ENCODE peak calls at places on chromosomes 12 and 14, in nine cellular contexts. C, O, W, D, S, K, V, G and M are unnamed samples.

GRCh38 chr12:68393398-68393797 is 61.2 kb upstream of the MDM1 start:
- DNase-seq in K (no peak), V (no peak), S (no peak), O (no peak), C (no peak), D (no peak), G (no peak), W (peak; percentile 6), M (no peak)

GRCh38 chr14:97584528-97584927 is 787.3 kb downstream of the VRK1 start:
- DNase-seq in C (no peak), O (no peak), G (no peak), D (no peak), V (no peak), W (no peak), K (no peak), S (no peak), M (no peak)

GRCh38 chr12:120680165-120680738 is 6.7 kb upstream of the MLEC start:
- DNase-seq in W (no peak), S (no peak), K (no peak), G (no peak), D (no peak), O (no peak), C (no peak), V (no peak), M (no peak)

GRCh38 chr14:99263564-99264330 is 8.2 kb downstream of the BCL11B start:
- DNase-seq in W (no peak), O (no peak), C (no peak), V (no peak), K (no peak), D (no peak), G (no peak), S (no peak), M (no peak)

GRCh38 chr12:55515696-55516095 is 23.5 kb downstream of the OR6C68 start:
- DNase-seq in O (no peak), G (no peak), D (no peak), C (no peak), S (peak; percentile 2), K (no peak), W (no peak), V (no peak), M (no peak)

GRCh38 chr12:38904932-38905479 is 385 bp downstream of the CPNE8 start:
- DNase-seq in O (peak; percentile 96), S (peak; percentile 91), G (peak; percentile 10), W (peak; percentile 64), C (peak; percentile 90), D (peak; percentile 85), V (peak; percentile 48), K (peak; percentile 41), M (peak; percentile 91)

GRCh38 chr12:55829967-55830600 is 697 bp upstream of the DNAJC14 start:
- DNase-seq in W (peak; percentile 70), S (peak; percentile 24), D (no peak), K (peak; percentile 40), V (no peak), O (peak; percentile 89), G (no peak), C (peak; percentile 44), M (peak; percentile 84)

GRCh38 chr12:68364893-68365725 is 32.9 kb upstream of the MDM1 start:
- DNase-seq in D (peak; percentile 99), K (peak; percentile 86), G (peak; percentile 98), V (peak; percentile 66), W (peak; percentile 90), C (peak; percentile 92), S (peak; percentile 76), O (peak; percentile 97), M (peak; percentile 96)

GRCh38 chr12:3727354-3727753 is 25.6 kb downstream of the CRACR2A start:
- DNase-seq in W (no peak), D (no peak), K (no peak), V (no peak), O (no peak), S (no peak), C (no peak), G (no peak), M (no peak)

GRCh38 chr14:58541623-58542022 is 96.1 kb upstream of the DACT1 start:
- DNase-seq in W (no peak), V (no peak), O (no peak), G (no peak), C (no peak), K (no peak), S (no peak), D (no peak), M (no peak)

GRCh38 chr14:74492413-74493342 is at the start of gene NPC2:
- DNase-seq in C (no peak), S (peak; percentile 19), K (no peak), D (no peak), O (no peak), G (no peak), V (no peak), W (peak; percentile 45), M (no peak)

GRCh38 chr12:51077930-51078329 is 5.5 kb downstream of the CSRNP2 start:
- DNase-seq in G (peak; percentile 17), W (no peak), O (no peak), D (peak; percentile 36), K (no peak), C (peak; percentile 54), S (no peak), V (no peak), M (no peak)

GRCh38 chr12:45305904-45306303 is 90.0 kb downstream of the ANO6 start:
- DNase-seq in V (no peak), D (peak; percentile 82), S (no peak), C (peak; percentile 18), G (no peak), W (no peak), K (no peak), O (no peak), M (no peak)

GRCh38 chr12:62640910-62641448 is 174.4 kb downstream of the MON2 start:
- DNase-seq in V (no peak), S (peak; percentile 27), C (no peak), G (peak; percentile 75), D (peak; percentile 64), O (no peak), W (peak; percentile 46), K (no peak), M (no peak)

DNA sequence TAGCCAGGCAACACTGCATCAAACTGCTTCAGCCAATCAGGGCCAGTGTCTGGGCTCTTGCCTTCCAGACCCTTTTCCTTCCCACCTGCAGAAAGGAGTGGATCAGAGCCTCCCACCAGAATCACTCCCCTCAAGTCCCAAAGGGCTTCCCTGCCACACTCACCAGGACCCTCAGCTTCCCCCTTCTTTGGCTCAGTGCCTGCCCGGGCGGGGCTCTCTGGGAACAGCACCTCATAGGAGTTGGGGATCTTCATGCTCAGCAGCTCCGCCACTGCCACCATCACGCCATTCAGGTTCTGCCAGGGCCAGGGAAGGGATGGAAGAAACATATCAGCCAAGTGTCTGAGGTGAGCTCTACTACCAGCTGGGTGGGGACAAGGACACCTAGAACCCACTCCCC is 9.3 kb upstream of the PRKAG1 start:
- DNase-seq in W (no peak), C (no peak), O (peak; percentile 56), S (no peak), D (no peak), K (no peak), G (no peak), V (no peak), M (no peak)
- TF ChIP-seq CTCF in W (no peak), C (no peak), O (no peak), S (no peak), D (no peak), K (no peak), G (no peak), V (no peak), M (no peak)

DNA sequence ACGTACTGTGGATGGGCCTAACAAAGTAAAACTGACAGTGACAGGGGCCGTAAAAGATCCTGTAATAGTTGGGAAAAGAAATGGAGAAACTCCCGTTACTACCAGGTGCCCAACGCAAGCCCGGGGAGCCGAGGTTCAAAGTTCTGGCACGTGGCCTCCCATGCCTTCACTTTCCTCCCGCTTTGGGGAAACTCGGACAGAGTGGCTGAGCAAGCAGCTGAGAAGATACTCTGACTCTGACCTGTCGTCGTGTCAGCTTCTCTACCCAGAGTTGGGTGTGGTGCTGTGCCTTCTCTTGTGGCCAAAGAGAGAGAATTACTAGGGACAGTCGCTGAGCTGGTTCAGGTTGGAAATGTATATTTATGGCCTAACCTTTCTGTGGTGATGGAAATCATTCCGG is 1.7 kb downstream of the B4GALNT3 start:
- DNase-seq in O (no peak), G (no peak), S (no peak), D (no peak), V (no peak), K (no peak), C (no peak), W (no peak), M (no peak)
- H3K4me3 ChIP-seq in O (no peak overlapping the region), G (no peak overlapping the region), S (no peak overlapping the region), D (no peak overlapping the region), V (peak overlapping the region; percentile 72), K (no peak overlapping the region), C (peak overlapping the region; percentile 63), W (no peak overlapping the region), M (no peak overlapping the region)

GRCh38 chr14:29926701-29927595 is 699 bp downstream of the PRKD1 start:
- DNase-seq in O (peak; percentile 88), K (no peak), C (peak; percentile 43), S (peak; percentile 53), W (peak; percentile 65), G (peak; percentile 3), V (no peak), D (peak; percentile 52), M (peak; percentile 84)
- TF ChIP-seq CTCF in O (peak; percentile 20), K (no peak), C (peak; percentile 29), S (no peak), W (peak; percentile 16), G (no peak), V (no peak), D (no peak), M (peak; percentile 33)

GRCh38 chr14:54169254-54169924 is 212.8 kb upstream of the BMP4 start:
- DNase-seq in C (no peak), D (no peak), W (peak; percentile 90), G (no peak), K (no peak), O (no peak), S (peak; percentile 100), V (no peak), M (no peak)
- H3K4me3 ChIP-seq in C (no peak overlapping the region), D (no peak overlapping the region), W (no peak overlapping the region), G (no peak overlapping the region), K (no peak overlapping the region), O (no peak overlapping the region), S (peak overlapping the region; percentile 8), V (no peak overlapping the region), M (no peak overlapping the region)

GRCh38 chr12:81257952-81258551 is 180.2 kb downstream of the ACSS3 start:
- DNase-seq in W (peak; percentile 66), S (peak; percentile 66), K (no peak), V (no peak), G (peak; percentile 44), D (peak; percentile 64), C (no peak), O (no peak), M (no peak)
- TF ChIP-seq CTCF in W (peak; percentile 13), S (peak; percentile 76), K (no peak), V (no peak), G (peak; percentile 46), D (peak; percentile 78), C (peak; percentile 42), O (peak; percentile 8), M (peak; percentile 28)

GRCh38 chr14:91253795-91254323 is 9.4 kb upstream of the GPR68 start:
- DNase-seq in G (no peak), V (no peak), W (no peak), D (no peak), S (no peak), C (no peak), K (no peak), O (peak; percentile 78), M (no peak)
- H3K4me3 ChIP-seq in G (peak overlapping the region; percentile 51), V (peak overlapping the region; percentile 70), W (peak overlapping the region; percentile 60), D (peak overlapping the region; percentile 37), S (peak overlapping the region; percentile 71), C (peak overlapping the region; percentile 60), K (peak overlapping the region; percentile 41), O (no peak overlapping the region), M (peak overlapping the region; percentile 56)